ENCODE peak calls at places on chromosome 5, in eight cellular contexts. One of them, this sample, is unnamed.

GRCh38 chr5:82735160-82735789 is 341.9 kb downstream of the TMEM167A start:
- DNase-seq in tibial artery: no peak
- DNase-seq in naive thymus-derived CD4-positive, alpha-beta T cell: no peak
- DNase-seq in mammary epithelial cell: peak; percentile 76
- DNase-seq in endodermal cell: no peak
- DNase-seq in neural progenitor cell: no peak
- DNase-seq in HCT116: peak; percentile 63
- DNase-seq in spleen: no peak
- DNase-seq in this sample: no peak

GRCh38 chr5:135031146-135031812 is 2.7 kb downstream of the PITX1 start:
- DNase-seq in tibial artery: no peak
- DNase-seq in naive thymus-derived CD4-positive, alpha-beta T cell: no peak
- DNase-seq in mammary epithelial cell: no peak
- DNase-seq in endodermal cell: peak; percentile 89
- DNase-seq in neural progenitor cell: peak; percentile 76
- DNase-seq in HCT116: no peak
- DNase-seq in spleen: no peak
- DNase-seq in this sample: peak; percentile 38

GRCh38 chr5:161847896-161848510 is at the start of gene GABRA1:
- DNase-seq in tibial artery: no peak
- DNase-seq in naive thymus-derived CD4-positive, alpha-beta T cell: no peak
- DNase-seq in mammary epithelial cell: no peak
- DNase-seq in endodermal cell: peak; percentile 82
- DNase-seq in neural progenitor cell: peak; percentile 73
- DNase-seq in HCT116: no peak
- DNase-seq in spleen: no peak
- DNase-seq in this sample: peak; percentile 3

GRCh38 chr5:58136416-58136815 is 323.5 kb downstream of the PLK2 start:
- DNase-seq in tibial artery: no peak
- DNase-seq in naive thymus-derived CD4-positive, alpha-beta T cell: no peak
- DNase-seq in mammary epithelial cell: no peak
- DNase-seq in endodermal cell: no peak
- DNase-seq in neural progenitor cell: no peak
- DNase-seq in HCT116: no peak
- DNase-seq in spleen: no peak
- DNase-seq in this sample: no peak

GRCh38 chr5:123344819-123345426 is 78.3 kb downstream of the CEP120 start:
- DNase-seq in tibial artery: peak; percentile 36
- DNase-seq in naive thymus-derived CD4-positive, alpha-beta T cell: no peak
- DNase-seq in mammary epithelial cell: peak; percentile 4
- DNase-seq in endodermal cell: peak; percentile 53
- DNase-seq in neural progenitor cell: peak; percentile 59
- DNase-seq in HCT116: no peak
- DNase-seq in spleen: no peak
- DNase-seq in this sample: peak; percentile 57

GRCh38 chr5:87267574-87268125 is at the start of gene RASA1:
- DNase-seq in tibial artery: peak; percentile 92
- DNase-seq in naive thymus-derived CD4-positive, alpha-beta T cell: peak; percentile 76
- DNase-seq in mammary epithelial cell: peak; percentile 94
- DNase-seq in endodermal cell: peak; percentile 99
- DNase-seq in neural progenitor cell: peak; percentile 97
- DNase-seq in HCT116: peak; percentile 90
- DNase-seq in spleen: peak; percentile 97
- DNase-seq in this sample: peak; percentile 95

GRCh38 chr5:78562719-78563330 is 85.7 kb downstream of the LHFPL2 start:
- DNase-seq in tibial artery: no peak
- DNase-seq in naive thymus-derived CD4-positive, alpha-beta T cell: no peak
- DNase-seq in mammary epithelial cell: no peak
- DNase-seq in endodermal cell: no peak
- DNase-seq in neural progenitor cell: no peak
- DNase-seq in HCT116: no peak
- DNase-seq in spleen: no peak
- DNase-seq in this sample: no peak

GRCh38 chr5:164119806-164120440 is 614.5 kb downstream of the MAT2B start:
- DNase-seq in tibial artery: no peak
- DNase-seq in naive thymus-derived CD4-positive, alpha-beta T cell: no peak
- DNase-seq in mammary epithelial cell: peak; percentile 55
- DNase-seq in endodermal cell: peak; percentile 71
- DNase-seq in neural progenitor cell: peak; percentile 6
- DNase-seq in HCT116: no peak
- DNase-seq in spleen: no peak
- DNase-seq in this sample: no peak

GRCh38 chr5:57450991-57451876 is 31.4 kb downstream of the ACTBL2 start:
- DNase-seq in tibial artery: no peak
- DNase-seq in naive thymus-derived CD4-positive, alpha-beta T cell: no peak
- DNase-seq in mammary epithelial cell: no peak
- DNase-seq in endodermal cell: no peak
- DNase-seq in neural progenitor cell: no peak
- DNase-seq in HCT116: no peak
- DNase-seq in spleen: no peak
- DNase-seq in this sample: no peak

GRCh38 chr5:140145818-140146522 is 20.2 kb downstream of the IGIP start:
- DNase-seq in tibial artery: peak; percentile 63
- DNase-seq in naive thymus-derived CD4-positive, alpha-beta T cell: no peak
- DNase-seq in mammary epithelial cell: peak; percentile 44
- DNase-seq in endodermal cell: peak; percentile 88
- DNase-seq in neural progenitor cell: peak; percentile 91
- DNase-seq in HCT116: no peak
- DNase-seq in spleen: peak; percentile 92
- DNase-seq in this sample: peak; percentile 78

GRCh38 chr5:6633469-6634326 is 458 bp downstream of the SRD5A1 start:
- DNase-seq in tibial artery: no peak
- DNase-seq in naive thymus-derived CD4-positive, alpha-beta T cell: peak; percentile 20
- DNase-seq in mammary epithelial cell: peak; percentile 19
- DNase-seq in endodermal cell: peak; percentile 83
- DNase-seq in neural progenitor cell: peak; percentile 79
- DNase-seq in HCT116: no peak
- DNase-seq in spleen: no peak
- DNase-seq in this sample: peak; percentile 11

GRCh38 chr5:160330212-160330611 is 17.8 kb upstream of the CCNJL start:
- DNase-seq in tibial artery: no peak
- DNase-seq in naive thymus-derived CD4-positive, alpha-beta T cell: no peak
- DNase-seq in mammary epithelial cell: peak; percentile 16
- DNase-seq in endodermal cell: no peak
- DNase-seq in neural progenitor cell: no peak
- DNase-seq in HCT116: no peak
- DNase-seq in spleen: no peak
- DNase-seq in this sample: no peak

GRCh38 chr5:141513627-141514329 is 24.9 kb downstream of the PCDHGC5 start:
- DNase-seq in tibial artery: peak; percentile 87
- DNase-seq in naive thymus-derived CD4-positive, alpha-beta T cell: peak; percentile 37
- DNase-seq in mammary epithelial cell: peak; percentile 89
- DNase-seq in endodermal cell: peak; percentile 87
- DNase-seq in neural progenitor cell: peak; percentile 93
- DNase-seq in HCT116: no peak
- DNase-seq in spleen: peak; percentile 87
- DNase-seq in this sample: peak; percentile 74

GRCh38 chr5:152246401-152246800 is 158.7 kb downstream of the NMUR2 start:
- DNase-seq in tibial artery: no peak
- DNase-seq in naive thymus-derived CD4-positive, alpha-beta T cell: no peak
- DNase-seq in mammary epithelial cell: peak; percentile 26
- DNase-seq in endodermal cell: peak; percentile 89
- DNase-seq in neural progenitor cell: peak; percentile 80
- DNase-seq in HCT116: no peak
- DNase-seq in spleen: no peak
- DNase-seq in this sample: peak; percentile 87

GRCh38 chr5:143398451-143399237 is 4.8 kb downstream of the NR3C1 start:
- DNase-seq in tibial artery: no peak
- DNase-seq in naive thymus-derived CD4-positive, alpha-beta T cell: no peak
- DNase-seq in mammary epithelial cell: peak; percentile 30
- DNase-seq in endodermal cell: no peak
- DNase-seq in neural progenitor cell: no peak
- DNase-seq in HCT116: no peak
- DNase-seq in spleen: no peak
- DNase-seq in this sample: peak; percentile 29
- H3K4me1 ChIP-seq in tibial artery: peaks cover 25% of the 10 kb centered on the region
- H3K4me1 ChIP-seq in naive thymus-derived CD4-positive, alpha-beta T cell: peaks cover 43% of the 10 kb centered on the region
- H3K4me1 ChIP-seq in mammary epithelial cell: peaks cover 8% of the 10 kb centered on the region
- H3K4me1 ChIP-seq in endodermal cell: peaks cover 7% of the 10 kb centered on the region
- H3K4me1 ChIP-seq in neural progenitor cell: peaks cover 30% of the 10 kb centered on the region
- H3K4me1 ChIP-seq in HCT116: peaks cover 4% of the 10 kb centered on the region
- H3K4me1 ChIP-seq in spleen: peaks cover 87% of the 10 kb centered on the region
- H3K4me1 ChIP-seq in this sample: no peaks in the 10 kb centered on the region

GRCh38 chr5:132090107-132090506 is 16.5 kb downstream of the CSF2 start:
- DNase-seq in tibial artery: no peak
- DNase-seq in naive thymus-derived CD4-positive, alpha-beta T cell: no peak
- DNase-seq in mammary epithelial cell: peak; percentile 98
- DNase-seq in endodermal cell: no peak
- DNase-seq in neural progenitor cell: no peak
- DNase-seq in HCT116: peak; percentile 44
- DNase-seq in spleen: no peak
- DNase-seq in this sample: peak; percentile 69
- H3K4me1 ChIP-seq in tibial artery: peaks cover 19% of the 10 kb centered on the region
- H3K4me1 ChIP-seq in naive thymus-derived CD4-positive, alpha-beta T cell: no peaks in the 10 kb centered on the region
- H3K4me1 ChIP-seq in mammary epithelial cell: peaks cover 59% of the 10 kb centered on the region
- H3K4me1 ChIP-seq in endodermal cell: no peaks in the 10 kb centered on the region
- H3K4me1 ChIP-seq in neural progenitor cell: no peaks in the 10 kb centered on the region
- H3K4me1 ChIP-seq in HCT116: peaks cover 7% of the 10 kb centered on the region
- H3K4me1 ChIP-seq in spleen: peaks cover 17% of the 10 kb centered on the region
- H3K4me1 ChIP-seq in this sample: no peaks in the 10 kb centered on the region

GRCh38 chr5:177445052-177446016 is 1.3 kb upstream of the PRR7 start:
- DNase-seq in tibial artery: no peak
- DNase-seq in naive thymus-derived CD4-positive, alpha-beta T cell: peak; percentile 71
- DNase-seq in mammary epithelial cell: no peak
- DNase-seq in endodermal cell: no peak
- DNase-seq in neural progenitor cell: no peak
- DNase-seq in HCT116: no peak
- DNase-seq in spleen: peak; percentile 71
- DNase-seq in this sample: no peak
- H3K4me1 ChIP-seq in tibial artery: peaks cover 28% of the 10 kb centered on the region
- H3K4me1 ChIP-seq in naive thymus-derived CD4-positive, alpha-beta T cell: peaks cover 37% of the 10 kb centered on the region
- H3K4me1 ChIP-seq in mammary epithelial cell: peaks cover 28% of the 10 kb centered on the region
- H3K4me1 ChIP-seq in endodermal cell: peaks cover 3% of the 10 kb centered on the region
- H3K4me1 ChIP-seq in neural progenitor cell: peaks cover 17% of the 10 kb centered on the region
- H3K4me1 ChIP-seq in HCT116: peaks cover 9% of the 10 kb centered on the region
- H3K4me1 ChIP-seq in spleen: peaks cover 72% of the 10 kb centered on the region
- H3K4me1 ChIP-seq in this sample: peaks cover 9% of the 10 kb centered on the region

GRCh38 chr5:158487156-158487555 is 612.6 kb downstream of the EBF1 start:
- DNase-seq in tibial artery: no peak
- DNase-seq in naive thymus-derived CD4-positive, alpha-beta T cell: no peak
- DNase-seq in mammary epithelial cell: no peak
- DNase-seq in endodermal cell: no peak
- DNase-seq in neural progenitor cell: peak; percentile 20
- DNase-seq in HCT116: no peak
- DNase-seq in spleen: no peak
- DNase-seq in this sample: no peak

GRCh38 chr5:158485604-158486081 is 614.1 kb downstream of the EBF1 start:
- DNase-seq in tibial artery: peak; percentile 46
- DNase-seq in naive thymus-derived CD4-positive, alpha-beta T cell: no peak
- DNase-seq in mammary epithelial cell: no peak
- DNase-seq in endodermal cell: no peak
- DNase-seq in neural progenitor cell: no peak
- DNase-seq in HCT116: no peak
- DNase-seq in spleen: no peak
- DNase-seq in this sample: no peak

GRCh38 chr5:158484968-158485367 is 614.7 kb downstream of the EBF1 start:
- DNase-seq in tibial artery: peak; percentile 47
- DNase-seq in naive thymus-derived CD4-positive, alpha-beta T cell: no peak
- DNase-seq in mammary epithelial cell: no peak
- DNase-seq in endodermal cell: no peak
- DNase-seq in neural progenitor cell: no peak
- DNase-seq in HCT116: no peak
- DNase-seq in spleen: no peak
- DNase-seq in this sample: no peak

GRCh38 chr5:158489207-158489532 is 610.5 kb downstream of the EBF1 start:
- DNase-seq in tibial artery: no peak
- DNase-seq in naive thymus-derived CD4-positive, alpha-beta T cell: no peak
- DNase-seq in mammary epithelial cell: no peak
- DNase-seq in endodermal cell: no peak
- DNase-seq in neural progenitor cell: no peak
- DNase-seq in HCT116: no peak
- DNase-seq in spleen: no peak
- DNase-seq in this sample: no peak

DNA sequence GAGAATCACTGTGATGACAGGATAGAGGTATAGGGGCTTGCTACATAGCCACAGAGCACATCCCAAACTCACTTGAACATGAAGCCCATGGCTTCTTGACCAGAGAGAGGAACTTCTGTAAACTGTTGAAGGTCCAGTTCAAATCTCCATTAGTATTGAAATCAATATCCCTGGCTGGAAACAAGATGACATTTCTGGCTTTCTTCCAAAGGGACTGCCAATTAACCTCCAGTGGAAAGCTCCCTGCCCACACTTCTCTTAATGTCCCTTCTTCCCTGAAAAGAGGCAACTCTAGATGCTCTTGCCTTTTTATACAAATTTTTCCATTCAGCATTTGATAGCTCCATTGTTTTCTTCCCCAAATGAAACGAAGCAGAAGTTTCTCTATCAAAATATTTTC is 612.0 kb downstream of the EBF1 start:
- DNase-seq in tibial artery: no peak
- DNase-seq in naive thymus-derived CD4-positive, alpha-beta T cell: no peak
- DNase-seq in mammary epithelial cell: no peak
- DNase-seq in endodermal cell: no peak
- DNase-seq in neural progenitor cell: no peak
- DNase-seq in HCT116: no peak
- DNase-seq in spleen: no peak
- DNase-seq in this sample: no peak
- H3K4me1 ChIP-seq in tibial artery: peaks cover 21% of the 10 kb centered on the region
- H3K4me1 ChIP-seq in naive thymus-derived CD4-positive, alpha-beta T cell: no peaks in the 10 kb centered on the region
- H3K4me1 ChIP-seq in mammary epithelial cell: no peaks in the 10 kb centered on the region
- H3K4me1 ChIP-seq in endodermal cell: no peaks in the 10 kb centered on the region
- H3K4me1 ChIP-seq in neural progenitor cell: peaks cover 28% of the 10 kb centered on the region
- H3K4me1 ChIP-seq in HCT116: no peaks in the 10 kb centered on the region
- H3K4me1 ChIP-seq in spleen: no peaks in the 10 kb centered on the region
- H3K4me1 ChIP-seq in this sample: no peaks in the 10 kb centered on the region

GRCh38 chr5:129398279-129398678 is 61.8 kb upstream of the ADAMTS19 start:
- DNase-seq in tibial artery: no peak
- DNase-seq in naive thymus-derived CD4-positive, alpha-beta T cell: no peak
- DNase-seq in mammary epithelial cell: no peak
- DNase-seq in endodermal cell: no peak
- DNase-seq in neural progenitor cell: no peak
- DNase-seq in HCT116: no peak
- DNase-seq in spleen: no peak
- DNase-seq in this sample: no peak

GRCh38 chr5:129387944-129388343 is 72.2 kb upstream of the ADAMTS19 start:
- DNase-seq in tibial artery: no peak
- DNase-seq in naive thymus-derived CD4-positive, alpha-beta T cell: no peak
- DNase-seq in mammary epithelial cell: no peak
- DNase-seq in endodermal cell: no peak
- DNase-seq in neural progenitor cell: no peak
- DNase-seq in HCT116: no peak
- DNase-seq in spleen: no peak
- DNase-seq in this sample: no peak

GRCh38 chr5:129395247-129395646 is 64.9 kb upstream of the ADAMTS19 start:
- DNase-seq in tibial artery: no peak
- DNase-seq in naive thymus-derived CD4-positive, alpha-beta T cell: no peak
- DNase-seq in mammary epithelial cell: no peak
- DNase-seq in endodermal cell: no peak
- DNase-seq in neural progenitor cell: no peak
- DNase-seq in HCT116: no peak
- DNase-seq in spleen: no peak
- DNase-seq in this sample: no peak

DNA sequence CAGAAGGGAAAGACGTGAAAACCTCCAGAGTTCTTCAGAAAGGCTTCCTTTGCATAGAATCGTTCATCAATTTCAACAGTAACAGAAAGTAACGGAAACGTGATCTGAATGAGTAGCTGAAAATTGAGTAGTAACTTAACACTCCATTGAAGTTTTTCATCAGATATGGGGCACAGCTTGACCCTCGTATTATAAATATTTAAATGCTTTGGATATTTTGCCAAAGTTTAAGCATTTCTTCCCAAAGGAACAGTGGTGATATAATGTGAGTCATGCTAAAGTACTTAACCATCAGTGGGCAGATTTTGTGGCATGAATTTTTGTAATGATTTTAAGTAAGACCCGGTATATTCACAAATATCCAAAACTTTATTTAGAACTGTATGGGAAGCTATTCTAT is 67.4 kb upstream of the ADAMTS19 start:
- DNase-seq in tibial artery: no peak
- DNase-seq in naive thymus-derived CD4-positive, alpha-beta T cell: no peak
- DNase-seq in mammary epithelial cell: no peak
- DNase-seq in endodermal cell: no peak
- DNase-seq in neural progenitor cell: no peak
- DNase-seq in HCT116: no peak
- DNase-seq in spleen: no peak
- DNase-seq in this sample: no peak
- H3K4me1 ChIP-seq in tibial artery: no peaks in the 10 kb centered on the region
- H3K4me1 ChIP-seq in naive thymus-derived CD4-positive, alpha-beta T cell: no peaks in the 10 kb centered on the region
- H3K4me1 ChIP-seq in mammary epithelial cell: no peaks in the 10 kb centered on the region
- H3K4me1 ChIP-seq in endodermal cell: no peaks in the 10 kb centered on the region
- H3K4me1 ChIP-seq in neural progenitor cell: no peaks in the 10 kb centered on the region
- H3K4me1 ChIP-seq in HCT116: no peaks in the 10 kb centered on the region
- H3K4me1 ChIP-seq in spleen: no peaks in the 10 kb centered on the region
- H3K4me1 ChIP-seq in this sample: peaks cover 24% of the 10 kb centered on the region

This sample was measured in cardiac muscle cell.